ENCODE peak calls at places on chromosomes 3 and 15, in nine cellular contexts. P, W, V, S, T, J, A, C and G are unnamed samples.

GRCh38 chr15:48447657-48448056 is 116.4 kb downstream of the DUT start:
- DNase-seq in P (no peak), W (no peak), V (no peak), S (peak), T (no peak), J (no peak), A (no peak), C (no peak), G (no peak)

GRCh38 chr3:4225005-4225471 is 78.1 kb upstream of the SETMAR start:
- DNase-seq in P (no peak), W (no peak), V (no peak), S (no peak), T (no peak), J (no peak), A (no peak), C (no peak), G (no peak)

GRCh38 chr3:55160241-55160877 is 232.5 kb upstream of the LRTM1 start:
- DNase-seq in P (no peak), W (peak), V (no peak), S (peak), T (peak), J (no peak), A (peak), C (peak), G (peak)

GRCh38 chr3:30124435-30125390 is 481.7 kb upstream of the TGFBR2 start:
- DNase-seq in P (no peak), W (no peak), V (no peak), S (peak), T (no peak), J (no peak), A (no peak), C (no peak), G (no peak)

GRCh38 chr3:48125026-48125704 is 63.1 kb downstream of the CDC25A start:
- DNase-seq in P (peak), W (no peak), V (no peak), S (peak), T (no peak), J (no peak), A (no peak), C (no peak), G (peak)

GRCh38 chr3:180698760-180699270 is 19.5 kb upstream of the CCDC39 start:
- DNase-seq in P (no peak), W (no peak), V (no peak), S (peak), T (no peak), J (no peak), A (no peak), C (no peak), G (no peak)

GRCh38 chr3:63413523-63413922 is 135.4 kb downstream of the SYNPR start:
- DNase-seq in P (peak), W (no peak), V (no peak), S (no peak), T (no peak), J (no peak), A (no peak), C (no peak), G (no peak)

GRCh38 chr15:38049876-38050275 is 115.4 kb downstream of the TMCO5A start:
- DNase-seq in P (no peak), W (no peak), V (no peak), S (peak), T (no peak), J (no peak), A (no peak), C (no peak), G (no peak)

GRCh38 chr3:59908700-59909099 is 858.9 kb upstream of the CFAP20DC start:
- DNase-seq in P (no peak), W (no peak), V (no peak), S (no peak), T (no peak), J (no peak), A (no peak), C (no peak), G (no peak)

GRCh38 chr15:39583586-39584265 is 2.8 kb downstream of the THBS1 start:
- DNase-seq in P (peak), W (no peak), V (no peak), S (peak), T (peak), J (peak), A (no peak), C (no peak), G (peak)

DNA sequence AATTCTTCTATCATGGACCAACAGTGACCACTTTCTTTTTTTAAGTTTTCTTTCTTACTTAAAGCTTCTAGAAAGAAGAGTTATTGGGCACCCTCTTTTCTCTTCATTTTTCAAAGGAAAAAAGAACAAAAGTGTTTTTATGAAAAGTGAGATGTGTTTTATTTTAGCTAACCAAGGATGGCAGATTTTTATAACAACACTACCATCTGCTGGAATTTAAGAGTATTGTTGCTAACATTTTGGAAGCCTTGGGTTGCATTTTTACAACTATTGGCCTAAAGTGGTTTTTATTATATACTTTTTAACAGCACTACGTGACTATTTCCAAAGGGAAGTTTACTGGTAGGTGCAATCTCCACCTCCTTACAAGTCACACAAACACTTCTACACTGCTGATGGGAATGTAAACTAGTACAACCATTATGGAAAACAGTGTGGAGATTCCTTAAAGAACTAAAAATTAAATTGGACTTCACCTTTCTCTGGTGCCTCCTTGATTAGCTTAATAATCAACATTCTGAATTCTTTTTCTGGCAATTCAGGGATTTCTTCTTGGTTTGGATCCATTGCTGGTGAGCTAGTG is 237.7 kb upstream of the AGTR1 start:
- DNase-seq in P (no peak), W (no peak), V (no peak), S (peak), T (peak), J (no peak), A (no peak), C (no peak), G (no peak)
- H3K4me3 ChIP-seq in P (no peak), W (no peak), V (no peak), S (no peak), T (no peak), J (no peak), A (no peak), C (no peak), G (no peak)

GRCh38 chr3:188671941-188672340 is 499.8 kb upstream of the TPRG1 start:
- DNase-seq in P (no peak), W (no peak), V (no peak), S (no peak), T (no peak), J (no peak), A (no peak), C (no peak), G (no peak)
- H3K4me3 ChIP-seq in P (no peak), W (no peak), V (peak), S (no peak), T (no peak), J (no peak), A (peak), C (no peak), G (no peak)

GRCh38 chr3:152314677-152315353 is 46.1 kb downstream of the MBNL1 start:
- DNase-seq in P (no peak), W (no peak), V (no peak), S (no peak), T (no peak), J (no peak), A (no peak), C (peak), G (no peak)
- H3K4me3 ChIP-seq in P (no peak), W (no peak), V (no peak), S (no peak), T (no peak), J (no peak), A (no peak), C (no peak), G (no peak)

GRCh38 chr3:72428803-72429202 is 419.4 kb downstream of the SHQ1 start:
- DNase-seq in P (no peak), W (no peak), V (no peak), S (no peak), T (no peak), J (no peak), A (no peak), C (no peak), G (no peak)

GRCh38 chr3:72426618-72427397 is 421.4 kb downstream of the SHQ1 start:
- DNase-seq in P (no peak), W (no peak), V (no peak), S (no peak), T (peak), J (no peak), A (no peak), C (no peak), G (no peak)

GRCh38 chr3:72423643-72424042 is 424.6 kb downstream of the SHQ1 start:
- DNase-seq in P (no peak), W (no peak), V (no peak), S (no peak), T (no peak), J (no peak), A (no peak), C (no peak), G (no peak)

GRCh38 chr3:72429589-72430362 is 418.5 kb downstream of the SHQ1 start:
- DNase-seq in P (no peak), W (no peak), V (no peak), S (no peak), T (no peak), J (no peak), A (no peak), C (no peak), G (no peak)

DNA sequence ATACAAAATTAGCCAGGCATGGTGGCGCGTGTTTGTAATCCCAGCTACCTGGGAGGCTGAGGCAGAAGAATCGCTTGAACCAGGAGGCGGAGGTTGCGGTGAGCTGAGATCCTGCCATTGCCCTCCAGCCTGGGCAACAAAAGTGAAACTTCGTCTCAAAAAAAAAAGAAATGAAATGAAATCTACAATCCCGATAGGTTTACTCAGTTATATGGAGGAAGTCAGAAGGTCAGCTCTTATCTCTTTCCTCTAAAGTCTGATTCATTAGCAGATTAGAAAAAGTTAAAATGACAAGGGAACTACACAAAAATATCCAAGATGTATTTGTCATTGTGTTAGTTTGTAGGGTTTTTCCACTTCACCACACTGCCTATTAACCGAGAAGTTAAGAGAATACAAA is 420.7 kb downstream of the SHQ1 start:
- DNase-seq in P (no peak), W (no peak), V (no peak), S (no peak), T (peak), J (no peak), A (no peak), C (no peak), G (no peak)
- H3K4me3 ChIP-seq in P (no peak), W (no peak), V (no peak), S (no peak), T (peak), J (no peak), A (no peak), C (no peak), G (no peak)

GRCh38 chr15:56733131-56734012 is at the start of gene ZNF280D:
- DNase-seq in P (peak), W (peak), V (peak), S (peak), T (peak), J (peak), A (peak), C (peak), G (peak)

GRCh38 chr15:56732881-56733130 is 503 bp downstream of the ZNF280D start:
- DNase-seq in P (no peak), W (peak), V (no peak), S (no peak), T (no peak), J (no peak), A (no peak), C (no peak), G (no peak)

GRCh38 chr15:56732135-56732880 is 1.0 kb downstream of the ZNF280D start:
- DNase-seq in P (peak), W (no peak), V (no peak), S (peak), T (peak), J (no peak), A (no peak), C (no peak), G (peak)

GRCh38 chr15:56735589-56735988 is 2.3 kb upstream of the ZNF280D start:
- DNase-seq in P (no peak), W (no peak), V (no peak), S (no peak), T (no peak), J (no peak), A (no peak), C (no peak), G (no peak)

GRCh38 chr15:56734013-56734625 is 810 bp upstream of the ZNF280D start:
- DNase-seq in P (no peak), W (no peak), V (no peak), S (no peak), T (no peak), J (no peak), A (no peak), C (peak), G (no peak)
- H3K4me3 ChIP-seq in P (no peak), W (peak), V (peak), S (peak), T (peak), J (peak), A (peak), C (peak), G (peak)

GRCh38 chr3:127759826-127760225 is 62.5 kb downstream of the MGLL start:
- DNase-seq in P (no peak), W (no peak), V (no peak), S (no peak), T (no peak), J (no peak), A (no peak), C (no peak), G (no peak)

GRCh38 chr3:127762787-127763105 is 59.6 kb downstream of the MGLL start:
- DNase-seq in P (no peak), W (no peak), V (no peak), S (no peak), T (no peak), J (no peak), A (no peak), C (no peak), G (no peak)

GRCh38 chr3:127762077-127762786 is 60.1 kb downstream of the MGLL start:
- DNase-seq in P (no peak), W (peak), V (no peak), S (no peak), T (peak), J (peak), A (peak), C (no peak), G (no peak)

GRCh38 chr3:127760361-127760760 is 62.0 kb downstream of the MGLL start:
- DNase-seq in P (no peak), W (no peak), V (no peak), S (no peak), T (no peak), J (peak), A (peak), C (no peak), G (no peak)

DNA sequence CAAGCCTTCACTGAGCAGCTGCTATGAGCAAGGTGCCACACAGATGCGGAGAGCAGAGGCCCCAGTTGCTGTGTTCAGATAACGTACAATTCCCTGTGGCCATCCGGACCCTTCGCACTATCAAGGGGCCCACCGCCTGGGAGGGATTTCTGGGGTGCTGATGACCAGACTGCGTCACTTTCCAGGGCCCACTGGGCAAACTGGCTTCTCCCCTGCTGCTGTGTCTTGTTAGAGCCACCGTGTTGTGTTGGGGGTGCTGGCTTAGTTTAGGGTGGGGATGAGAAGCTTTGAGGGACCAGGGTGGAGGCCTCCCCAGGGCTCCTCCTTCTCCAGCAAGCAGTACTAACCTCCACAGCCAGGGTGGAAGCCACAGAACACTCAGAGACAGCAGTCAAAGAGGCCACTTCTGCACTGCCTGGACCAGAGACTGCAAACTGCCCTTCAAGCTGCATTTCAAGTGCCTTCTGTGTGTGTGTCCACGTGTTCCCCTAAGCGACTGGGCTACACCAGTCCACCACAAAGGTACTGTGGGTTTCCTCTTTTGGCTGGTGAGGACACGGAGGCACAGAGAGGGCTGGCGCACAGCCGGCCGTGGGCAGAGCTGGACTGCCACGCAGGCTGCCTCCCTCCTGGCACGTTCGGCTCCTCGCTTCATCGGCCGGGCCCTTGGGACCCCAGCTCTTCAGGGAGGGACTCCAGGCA is 61.1 kb downstream of the MGLL start:
- DNase-seq in P (no peak), W (no peak), V (peak), S (no peak), T (peak), J (no peak), A (no peak), C (no peak), G (no peak)
- H3K4me3 ChIP-seq in P (no peak), W (peak), V (peak), S (no peak), T (peak), J (no peak), A (peak), C (no peak), G (no peak)

DNA sequence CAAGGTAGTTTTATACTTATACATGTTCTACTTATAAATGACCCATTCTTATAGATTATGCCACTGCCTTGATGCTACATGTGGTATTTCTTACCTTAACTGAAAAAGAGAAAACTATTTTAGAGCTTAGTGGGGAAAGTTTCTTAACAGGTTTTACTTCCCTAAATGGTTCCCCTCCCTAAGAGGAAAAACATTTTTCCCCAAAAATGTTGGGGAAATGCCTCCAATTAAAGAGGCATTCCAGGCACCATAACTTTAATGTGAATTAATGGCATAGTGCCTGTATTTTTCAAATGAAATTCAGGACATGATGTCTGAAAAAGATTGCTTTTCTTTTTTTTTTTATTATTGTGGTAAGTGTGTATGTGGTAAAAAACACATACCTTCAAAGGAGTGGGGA is 22.6 kb downstream of the GOLM2 start:
- DNase-seq in P (no peak), W (no peak), V (no peak), S (no peak), T (no peak), J (no peak), A (no peak), C (no peak), G (no peak)
- H3K4me3 ChIP-seq in P (no peak), W (no peak), V (no peak), S (no peak), T (no peak), J (no peak), A (no peak), C (no peak), G (no peak)

GRCh38 chr3:53643757-53644156 is 149.3 kb downstream of the CACNA1D start:
- DNase-seq in P (peak), W (no peak), V (no peak), S (no peak), T (no peak), J (no peak), A (no peak), C (no peak), G (no peak)
- H3K4me3 ChIP-seq in P (no peak), W (no peak), V (no peak), S (no peak), T (no peak), J (no peak), A (no peak), C (no peak), G (no peak)